ENCODE peak calls at places on chromosomes 13 and 19, in nine cellular contexts. One of them, this sample, is unnamed.

GRCh38 chr19:6662692-6663091 is 7.3 kb downstream of the TNFSF14 start:
- DNase-seq in IMR-90: no peak
- DNase-seq in heart right ventricle: no peak
- DNase-seq in neural crest cell: no peak
- DNase-seq in gastrocnemius medialis: no peak
- DNase-seq in fibroblast of lung: no peak
- DNase-seq in WERI-Rb-1: no peak
- DNase-seq in type B pancreatic cell: no peak
- DNase-seq in fibroblast of pulmonary artery: no peak
- DNase-seq in this sample: no peak

GRCh38 chr13:113791226-113791625 is 32.2 kb downstream of the TMEM255B start:
- DNase-seq in IMR-90: no peak
- DNase-seq in heart right ventricle: no peak
- DNase-seq in neural crest cell: no peak
- DNase-seq in gastrocnemius medialis: no peak
- DNase-seq in fibroblast of lung: no peak
- DNase-seq in WERI-Rb-1: no peak
- DNase-seq in type B pancreatic cell: no peak
- DNase-seq in fibroblast of pulmonary artery: no peak
- DNase-seq in this sample: peak; percentile 40

GRCh38 chr13:27808866-27809546 is 16.7 kb downstream of the GSX1 start:
- DNase-seq in IMR-90: no peak
- DNase-seq in heart right ventricle: no peak
- DNase-seq in neural crest cell: no peak
- DNase-seq in gastrocnemius medialis: no peak
- DNase-seq in fibroblast of lung: no peak
- DNase-seq in WERI-Rb-1: no peak
- DNase-seq in type B pancreatic cell: no peak
- DNase-seq in fibroblast of pulmonary artery: no peak
- DNase-seq in this sample: no peak

GRCh38 chr13:70856025-70856424 is 747.8 kb upstream of the KLHL1 start:
- DNase-seq in IMR-90: no peak
- DNase-seq in heart right ventricle: no peak
- DNase-seq in neural crest cell: no peak
- DNase-seq in gastrocnemius medialis: no peak
- DNase-seq in fibroblast of lung: no peak
- DNase-seq in WERI-Rb-1: no peak
- DNase-seq in type B pancreatic cell: no peak
- DNase-seq in fibroblast of pulmonary artery: no peak
- DNase-seq in this sample: no peak

GRCh38 chr19:32881766-32882165 is 12.2 kb upstream of the SLC7A9 start:
- DNase-seq in IMR-90: no peak
- DNase-seq in heart right ventricle: no peak
- DNase-seq in neural crest cell: no peak
- DNase-seq in gastrocnemius medialis: no peak
- DNase-seq in fibroblast of lung: no peak
- DNase-seq in WERI-Rb-1: no peak
- DNase-seq in type B pancreatic cell: no peak
- DNase-seq in fibroblast of pulmonary artery: no peak
- DNase-seq in this sample: no peak

GRCh38 chr13:48860369-48860768 is 115.3 kb upstream of the FNDC3A start:
- DNase-seq in IMR-90: no peak
- DNase-seq in heart right ventricle: no peak
- DNase-seq in neural crest cell: no peak
- DNase-seq in gastrocnemius medialis: no peak
- DNase-seq in fibroblast of lung: no peak
- DNase-seq in WERI-Rb-1: no peak
- DNase-seq in type B pancreatic cell: no peak
- DNase-seq in fibroblast of pulmonary artery: no peak
- DNase-seq in this sample: no peak

GRCh38 chr19:46639356-46640061 is 3.5 kb upstream of the GNG8 start:
- DNase-seq in IMR-90: peak; percentile 58
- DNase-seq in heart right ventricle: peak; percentile 64
- DNase-seq in neural crest cell: peak; percentile 25
- DNase-seq in gastrocnemius medialis: no peak
- DNase-seq in fibroblast of lung: peak; percentile 65
- DNase-seq in WERI-Rb-1: peak; percentile 35
- DNase-seq in type B pancreatic cell: peak; percentile 88
- DNase-seq in fibroblast of pulmonary artery: peak; percentile 88
- DNase-seq in this sample: peak; percentile 52

GRCh38 chr19:46607441-46607841 is 6.3 kb downstream of the CALM3 start:
- DNase-seq in IMR-90: no peak
- DNase-seq in heart right ventricle: no peak
- DNase-seq in neural crest cell: no peak
- DNase-seq in gastrocnemius medialis: peak; percentile 11
- DNase-seq in fibroblast of lung: no peak
- DNase-seq in WERI-Rb-1: no peak
- DNase-seq in type B pancreatic cell: no peak
- DNase-seq in fibroblast of pulmonary artery: no peak
- DNase-seq in this sample: peak; percentile 63

GRCh38 chr19:5154129-5154798 is 185.4 kb downstream of the KDM4B start:
- DNase-seq in IMR-90: no peak
- DNase-seq in heart right ventricle: peak; percentile 34
- DNase-seq in neural crest cell: peak; percentile 57
- DNase-seq in gastrocnemius medialis: peak; percentile 43
- DNase-seq in fibroblast of lung: no peak
- DNase-seq in WERI-Rb-1: peak; percentile 71
- DNase-seq in type B pancreatic cell: peak; percentile 70
- DNase-seq in fibroblast of pulmonary artery: peak; percentile 16
- DNase-seq in this sample: peak; percentile 63

GRCh38 chr19:55311397-55311796 is 13.7 kb downstream of the TMEM150B start:
- DNase-seq in IMR-90: no peak
- DNase-seq in heart right ventricle: no peak
- DNase-seq in neural crest cell: no peak
- DNase-seq in gastrocnemius medialis: no peak
- DNase-seq in fibroblast of lung: no peak
- DNase-seq in WERI-Rb-1: no peak
- DNase-seq in type B pancreatic cell: no peak
- DNase-seq in fibroblast of pulmonary artery: no peak
- DNase-seq in this sample: no peak

GRCh38 chr19:46218160-46218559 is 11.4 kb upstream of the IGFL1 start:
- DNase-seq in IMR-90: peak; percentile 6
- DNase-seq in heart right ventricle: no peak
- DNase-seq in neural crest cell: peak; percentile 63
- DNase-seq in gastrocnemius medialis: no peak
- DNase-seq in fibroblast of lung: peak; percentile 28
- DNase-seq in WERI-Rb-1: no peak
- DNase-seq in type B pancreatic cell: no peak
- DNase-seq in fibroblast of pulmonary artery: peak; percentile 50
- DNase-seq in this sample: no peak

GRCh38 chr13:74562381-74562780 is 428.2 kb upstream of the KLF12 start:
- DNase-seq in IMR-90: peak; percentile 1
- DNase-seq in heart right ventricle: no peak
- DNase-seq in neural crest cell: no peak
- DNase-seq in gastrocnemius medialis: no peak
- DNase-seq in fibroblast of lung: no peak
- DNase-seq in WERI-Rb-1: no peak
- DNase-seq in type B pancreatic cell: no peak
- DNase-seq in fibroblast of pulmonary artery: no peak
- DNase-seq in this sample: no peak

GRCh38 chr19:28578786-28579505 is 634.0 kb downstream of the UQCRFS1 start:
- DNase-seq in IMR-90: no peak
- DNase-seq in heart right ventricle: no peak
- DNase-seq in neural crest cell: no peak
- DNase-seq in gastrocnemius medialis: no peak
- DNase-seq in fibroblast of lung: no peak
- DNase-seq in WERI-Rb-1: no peak
- DNase-seq in type B pancreatic cell: no peak
- DNase-seq in fibroblast of pulmonary artery: no peak
- DNase-seq in this sample: no peak

GRCh38 chr13:63586467-63586866 is 2170.8 kb upstream of the PCDH20 start:
- DNase-seq in IMR-90: no peak
- DNase-seq in heart right ventricle: no peak
- DNase-seq in neural crest cell: no peak
- DNase-seq in gastrocnemius medialis: no peak
- DNase-seq in fibroblast of lung: no peak
- DNase-seq in WERI-Rb-1: no peak
- DNase-seq in type B pancreatic cell: no peak
- DNase-seq in fibroblast of pulmonary artery: no peak
- DNase-seq in this sample: no peak

GRCh38 chr13:29743229-29743786 is 107.1 kb downstream of the UBL3 start:
- DNase-seq in IMR-90: peak; percentile 79
- DNase-seq in heart right ventricle: peak; percentile 22
- DNase-seq in neural crest cell: no peak
- DNase-seq in gastrocnemius medialis: peak; percentile 36
- DNase-seq in fibroblast of lung: peak; percentile 57
- DNase-seq in WERI-Rb-1: no peak
- DNase-seq in type B pancreatic cell: no peak
- DNase-seq in fibroblast of pulmonary artery: peak; percentile 6
- DNase-seq in this sample: peak; percentile 65

GRCh38 chr19:23698711-23699520 is 11.9 kb upstream of the ZNF675 start:
- DNase-seq in IMR-90: no peak
- DNase-seq in heart right ventricle: no peak
- DNase-seq in neural crest cell: no peak
- DNase-seq in gastrocnemius medialis: no peak
- DNase-seq in fibroblast of lung: no peak
- DNase-seq in WERI-Rb-1: peak; percentile 33
- DNase-seq in type B pancreatic cell: no peak
- DNase-seq in fibroblast of pulmonary artery: no peak
- DNase-seq in this sample: no peak

GRCh38 chr19:49845433-49845832 is 5.5 kb upstream of the PTOV1 start:
- DNase-seq in IMR-90: peak; percentile 42
- DNase-seq in heart right ventricle: no peak
- DNase-seq in neural crest cell: no peak
- DNase-seq in gastrocnemius medialis: no peak
- DNase-seq in fibroblast of lung: peak; percentile 43
- DNase-seq in WERI-Rb-1: no peak
- DNase-seq in type B pancreatic cell: no peak
- DNase-seq in fibroblast of pulmonary artery: no peak
- DNase-seq in this sample: no peak
- TF ChIP-seq CTCF in IMR-90: peak; percentile 5
- TF ChIP-seq CTCF in heart right ventricle: no peak
- TF ChIP-seq CTCF in neural crest cell: no peak
- TF ChIP-seq CTCF in gastrocnemius medialis: no peak
- TF ChIP-seq CTCF in fibroblast of lung: no peak
- TF ChIP-seq CTCF in WERI-Rb-1: no peak
- TF ChIP-seq CTCF in type B pancreatic cell: no peak
- TF ChIP-seq CTCF in fibroblast of pulmonary artery: no peak
- TF ChIP-seq CTCF in this sample: no peak

GRCh38 chr19:29667941-29668340 is 2.7 kb downstream of the PLEKHF1 start:
- DNase-seq in IMR-90: no peak
- DNase-seq in heart right ventricle: no peak
- DNase-seq in neural crest cell: no peak
- DNase-seq in gastrocnemius medialis: peak; percentile 63
- DNase-seq in fibroblast of lung: no peak
- DNase-seq in WERI-Rb-1: no peak
- DNase-seq in type B pancreatic cell: no peak
- DNase-seq in fibroblast of pulmonary artery: no peak
- DNase-seq in this sample: no peak
- TF ChIP-seq CTCF in IMR-90: no peak
- TF ChIP-seq CTCF in heart right ventricle: no peak
- TF ChIP-seq CTCF in neural crest cell: no peak
- TF ChIP-seq CTCF in gastrocnemius medialis: no peak
- TF ChIP-seq CTCF in fibroblast of lung: no peak
- TF ChIP-seq CTCF in WERI-Rb-1: peak; percentile 12
- TF ChIP-seq CTCF in type B pancreatic cell: no peak
- TF ChIP-seq CTCF in fibroblast of pulmonary artery: no peak
- TF ChIP-seq CTCF in this sample: no peak

GRCh38 chr13:33874871-33875270 is 56.9 kb downstream of the RFC3 start:
- DNase-seq in IMR-90: no peak
- DNase-seq in heart right ventricle: no peak
- DNase-seq in neural crest cell: no peak
- DNase-seq in gastrocnemius medialis: no peak
- DNase-seq in fibroblast of lung: peak; percentile 2
- DNase-seq in WERI-Rb-1: no peak
- DNase-seq in type B pancreatic cell: no peak
- DNase-seq in fibroblast of pulmonary artery: no peak
- DNase-seq in this sample: no peak
- TF ChIP-seq CTCF in IMR-90: no peak
- TF ChIP-seq CTCF in heart right ventricle: no peak
- TF ChIP-seq CTCF in neural crest cell: no peak
- TF ChIP-seq CTCF in gastrocnemius medialis: no peak
- TF ChIP-seq CTCF in fibroblast of lung: no peak
- TF ChIP-seq CTCF in WERI-Rb-1: no peak
- TF ChIP-seq CTCF in type B pancreatic cell: peak; percentile 36
- TF ChIP-seq CTCF in fibroblast of pulmonary artery: peak; percentile 7
- TF ChIP-seq CTCF in this sample: no peak

GRCh38 chr19:41541990-41542584 is 33.9 kb upstream of the CEACAM21 start:
- DNase-seq in IMR-90: peak; percentile 4
- DNase-seq in heart right ventricle: peak; percentile 53
- DNase-seq in neural crest cell: peak; percentile 24
- DNase-seq in gastrocnemius medialis: no peak
- DNase-seq in fibroblast of lung: peak; percentile 21
- DNase-seq in WERI-Rb-1: peak; percentile 58
- DNase-seq in type B pancreatic cell: no peak
- DNase-seq in fibroblast of pulmonary artery: peak; percentile 49
- DNase-seq in this sample: no peak
- TF ChIP-seq CTCF in IMR-90: peak; percentile 39
- TF ChIP-seq CTCF in heart right ventricle: peak; percentile 68
- TF ChIP-seq CTCF in neural crest cell: peak; percentile 62
- TF ChIP-seq CTCF in gastrocnemius medialis: no peak
- TF ChIP-seq CTCF in fibroblast of lung: peak; percentile 42
- TF ChIP-seq CTCF in WERI-Rb-1: peak; percentile 47
- TF ChIP-seq CTCF in type B pancreatic cell: peak; percentile 67
- TF ChIP-seq CTCF in fibroblast of pulmonary artery: peak; percentile 57
- TF ChIP-seq CTCF in this sample: peak; percentile 15

GRCh38 chr13:79245937-79246574 is 160.0 kb downstream of the RBM26 start:
- DNase-seq in IMR-90: no peak
- DNase-seq in heart right ventricle: no peak
- DNase-seq in neural crest cell: no peak
- DNase-seq in gastrocnemius medialis: no peak
- DNase-seq in fibroblast of lung: no peak
- DNase-seq in WERI-Rb-1: no peak
- DNase-seq in type B pancreatic cell: no peak
- DNase-seq in fibroblast of pulmonary artery: no peak
- DNase-seq in this sample: no peak

GRCh38 chr13:79241697-79242096 is 164.4 kb downstream of the RBM26 start:
- DNase-seq in IMR-90: no peak
- DNase-seq in heart right ventricle: no peak
- DNase-seq in neural crest cell: no peak
- DNase-seq in gastrocnemius medialis: no peak
- DNase-seq in fibroblast of lung: no peak
- DNase-seq in WERI-Rb-1: no peak
- DNase-seq in type B pancreatic cell: no peak
- DNase-seq in fibroblast of pulmonary artery: no peak
- DNase-seq in this sample: no peak

GRCh38 chr13:79246575-79246949 is 159.5 kb downstream of the RBM26 start:
- DNase-seq in IMR-90: no peak
- DNase-seq in heart right ventricle: no peak
- DNase-seq in neural crest cell: no peak
- DNase-seq in gastrocnemius medialis: no peak
- DNase-seq in fibroblast of lung: no peak
- DNase-seq in WERI-Rb-1: no peak
- DNase-seq in type B pancreatic cell: no peak
- DNase-seq in fibroblast of pulmonary artery: no peak
- DNase-seq in this sample: no peak
- TF ChIP-seq CTCF in IMR-90: no peak
- TF ChIP-seq CTCF in heart right ventricle: no peak
- TF ChIP-seq CTCF in neural crest cell: no peak
- TF ChIP-seq CTCF in gastrocnemius medialis: no peak
- TF ChIP-seq CTCF in fibroblast of lung: no peak
- TF ChIP-seq CTCF in WERI-Rb-1: no peak
- TF ChIP-seq CTCF in type B pancreatic cell: no peak
- TF ChIP-seq CTCF in fibroblast of pulmonary artery: peak; percentile 3
- TF ChIP-seq CTCF in this sample: no peak

DNA sequence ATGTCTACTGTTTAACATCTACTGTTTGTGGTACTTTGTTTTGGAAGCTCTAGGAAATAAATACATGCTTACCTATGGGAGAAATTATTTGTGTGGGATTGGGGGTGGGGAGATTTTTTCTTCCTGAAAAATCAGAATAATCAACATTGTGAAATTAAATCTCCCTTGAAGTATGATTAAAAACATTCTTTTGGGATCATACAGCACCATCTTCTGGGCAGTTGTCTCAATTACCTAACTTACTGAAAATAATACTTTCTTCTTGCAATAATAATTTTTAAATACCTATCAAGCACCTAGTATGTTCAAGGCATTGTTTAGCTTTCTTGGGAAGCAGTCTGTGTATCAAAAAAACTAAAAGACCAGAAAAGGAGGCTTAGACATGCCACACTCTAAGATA is 576.5 kb upstream of the ARGLU1 start:
- DNase-seq in IMR-90: peak; percentile 27
- DNase-seq in heart right ventricle: no peak
- DNase-seq in neural crest cell: no peak
- DNase-seq in gastrocnemius medialis: no peak
- DNase-seq in fibroblast of lung: peak; percentile 55
- DNase-seq in WERI-Rb-1: no peak
- DNase-seq in type B pancreatic cell: no peak
- DNase-seq in fibroblast of pulmonary artery: peak; percentile 15
- DNase-seq in this sample: no peak
- TF ChIP-seq CTCF in IMR-90: peak; percentile 59
- TF ChIP-seq CTCF in heart right ventricle: no peak
- TF ChIP-seq CTCF in neural crest cell: peak; percentile 47
- TF ChIP-seq CTCF in gastrocnemius medialis: no peak
- TF ChIP-seq CTCF in fibroblast of lung: no peak
- TF ChIP-seq CTCF in WERI-Rb-1: no peak
- TF ChIP-seq CTCF in type B pancreatic cell: peak; percentile 63
- TF ChIP-seq CTCF in fibroblast of pulmonary artery: peak; percentile 13
- TF ChIP-seq CTCF in this sample: no peak